ENCODE peak calls at places on chromosomes 11 and 22, in six cellular contexts. One of them, this sample, is unnamed.

GRCh38 chr22:49983148-49984042 is 22.8 kb downstream of the PIM3 start:
- DNase-seq in astrocyte of the spinal cord: no peak
- DNase-seq in neural crest cell: no peak
- DNase-seq in epithelial cell of esophagus: no peak
- DNase-seq in psoas muscle: peak; percentile 61
- DNase-seq in foreskin fibroblast: no peak
- DNase-seq in this sample: no peak

GRCh38 chr22:21044931-21045584 is 688 bp upstream of the LRRC74B start:
- DNase-seq in astrocyte of the spinal cord: peak; percentile 87
- DNase-seq in neural crest cell: no peak
- DNase-seq in epithelial cell of esophagus: no peak
- DNase-seq in psoas muscle: peak; percentile 86
- DNase-seq in foreskin fibroblast: peak; percentile 37
- DNase-seq in this sample: peak; percentile 31

GRCh38 chr11:127926721-127927120 is 660.6 kb downstream of the ETS1 start:
- DNase-seq in astrocyte of the spinal cord: no peak
- DNase-seq in neural crest cell: no peak
- DNase-seq in epithelial cell of esophagus: no peak
- DNase-seq in psoas muscle: no peak
- DNase-seq in foreskin fibroblast: no peak
- DNase-seq in this sample: no peak

GRCh38 chr22:49115186-49115585 is 712.5 kb downstream of the BRD1 start:
- DNase-seq in astrocyte of the spinal cord: no peak
- DNase-seq in neural crest cell: no peak
- DNase-seq in epithelial cell of esophagus: no peak
- DNase-seq in psoas muscle: no peak
- DNase-seq in foreskin fibroblast: no peak
- DNase-seq in this sample: no peak

GRCh38 chr22:42920101-42920820 is 63.2 kb upstream of the ARFGAP3 start:
- DNase-seq in astrocyte of the spinal cord: no peak
- DNase-seq in neural crest cell: no peak
- DNase-seq in epithelial cell of esophagus: peak; percentile 55
- DNase-seq in psoas muscle: no peak
- DNase-seq in foreskin fibroblast: no peak
- DNase-seq in this sample: no peak

GRCh38 chr11:104968856-104969776 is 742 bp upstream of the CASP4 start:
- DNase-seq in astrocyte of the spinal cord: no peak
- DNase-seq in neural crest cell: no peak
- DNase-seq in epithelial cell of esophagus: no peak
- DNase-seq in psoas muscle: peak; percentile 55
- DNase-seq in foreskin fibroblast: no peak
- DNase-seq in this sample: no peak

GRCh38 chr22:28883917-28884753 is 763 bp downstream of the ZNRF3 start:
- DNase-seq in astrocyte of the spinal cord: no peak
- DNase-seq in neural crest cell: peak; percentile 31
- DNase-seq in epithelial cell of esophagus: peak; percentile 64
- DNase-seq in psoas muscle: peak; percentile 74
- DNase-seq in foreskin fibroblast: peak; percentile 44
- DNase-seq in this sample: no peak

GRCh38 chr11:12274056-12274455 is 103.3 kb upstream of the PARVA start:
- DNase-seq in astrocyte of the spinal cord: no peak
- DNase-seq in neural crest cell: no peak
- DNase-seq in epithelial cell of esophagus: no peak
- DNase-seq in psoas muscle: no peak
- DNase-seq in foreskin fibroblast: no peak
- DNase-seq in this sample: no peak

GRCh38 chr11:45180158-45180887 is 33.9 kb downstream of the PRDM11 start:
- DNase-seq in astrocyte of the spinal cord: no peak
- DNase-seq in neural crest cell: peak; percentile 36
- DNase-seq in epithelial cell of esophagus: peak; percentile 69
- DNase-seq in psoas muscle: peak; percentile 86
- DNase-seq in foreskin fibroblast: peak; percentile 22
- DNase-seq in this sample: no peak

GRCh38 chr22:44741929-44742328 is 10.4 kb upstream of the ARHGAP8 start:
- DNase-seq in astrocyte of the spinal cord: no peak
- DNase-seq in neural crest cell: no peak
- DNase-seq in epithelial cell of esophagus: no peak
- DNase-seq in psoas muscle: no peak
- DNase-seq in foreskin fibroblast: no peak
- DNase-seq in this sample: no peak

GRCh38 chr11:86091566-86091965 is 22.7 kb upstream of the PICALM start:
- DNase-seq in astrocyte of the spinal cord: peak; percentile 73
- DNase-seq in neural crest cell: no peak
- DNase-seq in epithelial cell of esophagus: peak; percentile 73
- DNase-seq in psoas muscle: no peak
- DNase-seq in foreskin fibroblast: peak; percentile 41
- DNase-seq in this sample: peak; percentile 59

GRCh38 chr11:78274739-78275138 is 86.0 kb downstream of the USP35 start:
- DNase-seq in astrocyte of the spinal cord: no peak
- DNase-seq in neural crest cell: no peak
- DNase-seq in epithelial cell of esophagus: no peak
- DNase-seq in psoas muscle: no peak
- DNase-seq in foreskin fibroblast: no peak
- DNase-seq in this sample: no peak

GRCh38 chr11:132402056-132402684 is 1031.8 kb downstream of the NTM start:
- DNase-seq in astrocyte of the spinal cord: peak; percentile 62
- DNase-seq in neural crest cell: peak; percentile 40
- DNase-seq in epithelial cell of esophagus: peak; percentile 41
- DNase-seq in psoas muscle: no peak
- DNase-seq in foreskin fibroblast: peak; percentile 26
- DNase-seq in this sample: peak; percentile 20

GRCh38 chr11:96187779-96188624 is 155.0 kb downstream of the MAML2 start:
- DNase-seq in astrocyte of the spinal cord: peak; percentile 92
- DNase-seq in neural crest cell: no peak
- DNase-seq in epithelial cell of esophagus: peak; percentile 90
- DNase-seq in psoas muscle: no peak
- DNase-seq in foreskin fibroblast: peak; percentile 86
- DNase-seq in this sample: peak; percentile 70

GRCh38 chr11:123159146-123159857 is 35.7 kb downstream of the CLMP start:
- DNase-seq in astrocyte of the spinal cord: no peak
- DNase-seq in neural crest cell: no peak
- DNase-seq in epithelial cell of esophagus: peak; percentile 92
- DNase-seq in psoas muscle: no peak
- DNase-seq in foreskin fibroblast: no peak
- DNase-seq in this sample: no peak

GRCh38 chr11:14370496-14370895 is 11.5 kb upstream of the RRAS2 start:
- DNase-seq in astrocyte of the spinal cord: no peak
- DNase-seq in neural crest cell: no peak
- DNase-seq in epithelial cell of esophagus: no peak
- DNase-seq in psoas muscle: no peak
- DNase-seq in foreskin fibroblast: no peak
- DNase-seq in this sample: no peak

GRCh38 chr22:30212363-30212995 is 34.1 kb downstream of the LIF start:
- DNase-seq in astrocyte of the spinal cord: peak; percentile 94
- DNase-seq in neural crest cell: no peak
- DNase-seq in epithelial cell of esophagus: peak; percentile 96
- DNase-seq in psoas muscle: peak; percentile 66
- DNase-seq in foreskin fibroblast: peak; percentile 98
- DNase-seq in this sample: peak; percentile 95

GRCh38 chr11:8809605-8810272 is 101.2 kb upstream of the AKIP1 start:
- DNase-seq in astrocyte of the spinal cord: no peak
- DNase-seq in neural crest cell: no peak
- DNase-seq in epithelial cell of esophagus: no peak
- DNase-seq in psoas muscle: no peak
- DNase-seq in foreskin fibroblast: no peak
- DNase-seq in this sample: no peak

GRCh38 chr22:49637255-49637760 is 190.4 kb downstream of the BRD1 start:
- DNase-seq in astrocyte of the spinal cord: no peak
- DNase-seq in neural crest cell: no peak
- DNase-seq in epithelial cell of esophagus: no peak
- DNase-seq in psoas muscle: no peak
- DNase-seq in foreskin fibroblast: no peak
- DNase-seq in this sample: no peak

GRCh38 chr22:21031545-21032036 is 770 bp downstream of the SLC7A4 start:
- DNase-seq in astrocyte of the spinal cord: no peak
- DNase-seq in neural crest cell: no peak
- DNase-seq in epithelial cell of esophagus: no peak
- DNase-seq in psoas muscle: no peak
- DNase-seq in foreskin fibroblast: no peak
- DNase-seq in this sample: no peak

GRCh38 chr11:118232659-118233058 is 7.8 kb upstream of the JAML start:
- DNase-seq in astrocyte of the spinal cord: no peak
- DNase-seq in neural crest cell: no peak
- DNase-seq in epithelial cell of esophagus: peak; percentile 77
- DNase-seq in psoas muscle: no peak
- DNase-seq in foreskin fibroblast: no peak
- DNase-seq in this sample: no peak

GRCh38 chr11:102495161-102496042 is 35.1 kb downstream of the MMP7 start:
- DNase-seq in astrocyte of the spinal cord: peak; percentile 86
- DNase-seq in neural crest cell: peak; percentile 49
- DNase-seq in epithelial cell of esophagus: peak; percentile 88
- DNase-seq in psoas muscle: no peak
- DNase-seq in foreskin fibroblast: peak; percentile 66
- DNase-seq in this sample: peak; percentile 86

GRCh38 chr11:12276831-12277475 is 100.4 kb upstream of the PARVA start:
- DNase-seq in astrocyte of the spinal cord: no peak
- DNase-seq in neural crest cell: no peak
- DNase-seq in epithelial cell of esophagus: no peak
- DNase-seq in psoas muscle: no peak
- DNase-seq in foreskin fibroblast: no peak
- DNase-seq in this sample: no peak

GRCh38 chr11:71421392-71421950 is 26.7 kb downstream of the DHCR7 start:
- DNase-seq in astrocyte of the spinal cord: no peak
- DNase-seq in neural crest cell: no peak
- DNase-seq in epithelial cell of esophagus: no peak
- DNase-seq in psoas muscle: no peak
- DNase-seq in foreskin fibroblast: no peak
- DNase-seq in this sample: no peak

GRCh38 chr22:46467006-46467405 is 70.4 kb downstream of the CELSR1 start:
- DNase-seq in astrocyte of the spinal cord: no peak
- DNase-seq in neural crest cell: no peak
- DNase-seq in epithelial cell of esophagus: no peak
- DNase-seq in psoas muscle: no peak
- DNase-seq in foreskin fibroblast: no peak
- DNase-seq in this sample: no peak

GRCh38 chr11:71356280-71356876 is 91.8 kb downstream of the DHCR7 start:
- DNase-seq in astrocyte of the spinal cord: no peak
- DNase-seq in neural crest cell: no peak
- DNase-seq in epithelial cell of esophagus: no peak
- DNase-seq in psoas muscle: no peak
- DNase-seq in foreskin fibroblast: no peak
- DNase-seq in this sample: no peak

GRCh38 chr11:79174045-79175008 is 266.5 kb downstream of the TENM4 start:
- DNase-seq in astrocyte of the spinal cord: peak; percentile 26
- DNase-seq in neural crest cell: no peak
- DNase-seq in epithelial cell of esophagus: peak; percentile 68
- DNase-seq in psoas muscle: no peak
- DNase-seq in foreskin fibroblast: no peak
- DNase-seq in this sample: no peak

GRCh38 chr11:105046898-105047579 is 1.9 kb upstream of the CARD16 start:
- DNase-seq in astrocyte of the spinal cord: peak; percentile 98
- DNase-seq in neural crest cell: no peak
- DNase-seq in epithelial cell of esophagus: peak; percentile 87
- DNase-seq in psoas muscle: no peak
- DNase-seq in foreskin fibroblast: peak; percentile 98
- DNase-seq in this sample: peak; percentile 98

GRCh38 chr11:72561856-72562255 is 112.4 kb downstream of the PDE2A start:
- DNase-seq in astrocyte of the spinal cord: no peak
- DNase-seq in neural crest cell: no peak
- DNase-seq in epithelial cell of esophagus: peak; percentile 39
- DNase-seq in psoas muscle: no peak
- DNase-seq in foreskin fibroblast: no peak
- DNase-seq in this sample: no peak

GRCh38 chr22:50047346-50047745 is 10.8 kb downstream of the TTLL8 start:
- DNase-seq in astrocyte of the spinal cord: no peak
- DNase-seq in neural crest cell: no peak
- DNase-seq in epithelial cell of esophagus: no peak
- DNase-seq in psoas muscle: no peak
- DNase-seq in foreskin fibroblast: no peak
- DNase-seq in this sample: no peak

GRCh38 chr11:17753153-17753552 is 18.6 kb downstream of the KCNC1 start:
- DNase-seq in astrocyte of the spinal cord: no peak
- DNase-seq in neural crest cell: no peak
- DNase-seq in epithelial cell of esophagus: no peak
- DNase-seq in psoas muscle: peak; percentile 80
- DNase-seq in foreskin fibroblast: no peak
- DNase-seq in this sample: no peak

GRCh38 chr11:48020092-48020755 is 39.9 kb downstream of the PTPRJ start:
- DNase-seq in astrocyte of the spinal cord: no peak
- DNase-seq in neural crest cell: no peak
- DNase-seq in epithelial cell of esophagus: peak; percentile 58
- DNase-seq in psoas muscle: no peak
- DNase-seq in foreskin fibroblast: no peak
- DNase-seq in this sample: no peak
- TF ChIP-seq CTCF in astrocyte of the spinal cord: no peak
- TF ChIP-seq CTCF in neural crest cell: no peak
- TF ChIP-seq CTCF in epithelial cell of esophagus: no peak
- TF ChIP-seq CTCF in psoas muscle: no peak
- TF ChIP-seq CTCF in foreskin fibroblast: no peak
- TF ChIP-seq CTCF in this sample: no peak

DNA sequence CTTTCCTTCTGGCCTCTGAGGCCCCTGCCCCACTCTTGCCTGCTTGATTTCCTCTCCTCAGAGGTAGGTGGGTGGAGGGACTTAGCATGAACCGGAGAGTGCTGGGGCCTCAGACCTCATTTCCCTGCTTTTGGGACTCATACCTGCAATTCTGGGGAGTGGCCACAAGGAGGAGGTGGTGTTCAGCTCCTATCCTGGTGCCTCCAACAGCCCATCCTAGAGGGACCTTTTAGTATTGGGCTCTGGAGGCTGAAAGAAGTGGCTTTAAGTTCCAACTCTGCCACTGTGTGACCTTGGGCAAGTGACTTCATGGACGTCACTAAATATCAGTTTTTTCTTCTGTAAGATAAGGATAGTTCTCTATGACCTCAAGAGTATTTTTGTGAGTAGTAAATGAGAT is 98.6 kb downstream of the KIAA1671 start:
- DNase-seq in astrocyte of the spinal cord: no peak
- DNase-seq in neural crest cell: no peak
- DNase-seq in epithelial cell of esophagus: no peak
- DNase-seq in psoas muscle: no peak
- DNase-seq in foreskin fibroblast: no peak
- DNase-seq in this sample: no peak
- TF ChIP-seq CTCF in astrocyte of the spinal cord: peak; percentile 55
- TF ChIP-seq CTCF in neural crest cell: peak; percentile 59
- TF ChIP-seq CTCF in epithelial cell of esophagus: peak; percentile 51
- TF ChIP-seq CTCF in psoas muscle: peak; percentile 10
- TF ChIP-seq CTCF in foreskin fibroblast: peak; percentile 27
- TF ChIP-seq CTCF in this sample: peak; percentile 35

GRCh38 chr11:4839851-4840549 is 9.0 kb downstream of the OR51S1 start:
- DNase-seq in astrocyte of the spinal cord: no peak
- DNase-seq in neural crest cell: no peak
- DNase-seq in epithelial cell of esophagus: no peak
- DNase-seq in psoas muscle: no peak
- DNase-seq in foreskin fibroblast: no peak
- DNase-seq in this sample: no peak
- TF ChIP-seq CTCF in astrocyte of the spinal cord: no peak
- TF ChIP-seq CTCF in neural crest cell: no peak
- TF ChIP-seq CTCF in epithelial cell of esophagus: no peak
- TF ChIP-seq CTCF in psoas muscle: no peak
- TF ChIP-seq CTCF in foreskin fibroblast: no peak
- TF ChIP-seq CTCF in this sample: no peak

DNA sequence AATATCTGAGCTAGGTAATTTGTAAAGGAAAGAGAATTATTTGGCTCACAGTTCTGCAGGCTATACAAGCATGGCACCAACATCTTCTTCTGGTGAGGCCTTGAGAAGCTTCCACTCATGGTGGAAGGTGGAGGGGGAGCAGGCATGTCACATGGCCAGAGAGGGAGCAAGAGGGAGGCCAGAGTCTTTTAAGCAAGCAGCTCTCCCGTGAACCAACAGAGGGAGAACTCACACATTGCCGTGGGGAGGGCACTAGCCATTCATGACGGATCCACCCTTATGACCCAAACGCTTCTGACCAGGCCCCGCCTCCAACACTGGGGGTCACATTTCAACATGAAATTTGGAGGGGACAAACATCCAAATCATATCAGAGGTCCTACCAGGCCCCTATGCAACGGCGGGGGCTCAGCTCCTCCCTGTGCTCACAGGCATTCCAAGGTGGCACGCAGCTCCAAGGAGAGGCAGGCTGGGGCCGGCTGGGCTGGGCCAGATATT is 4.6 kb downstream of the C11orf96 start:
- DNase-seq in astrocyte of the spinal cord: no peak
- DNase-seq in neural crest cell: no peak
- DNase-seq in epithelial cell of esophagus: peak; percentile 34
- DNase-seq in psoas muscle: no peak
- DNase-seq in foreskin fibroblast: no peak
- DNase-seq in this sample: no peak
- TF ChIP-seq CTCF in astrocyte of the spinal cord: peak; percentile 30
- TF ChIP-seq CTCF in neural crest cell: peak; percentile 29
- TF ChIP-seq CTCF in epithelial cell of esophagus: peak; percentile 34
- TF ChIP-seq CTCF in psoas muscle: peak; percentile 10
- TF ChIP-seq CTCF in foreskin fibroblast: peak; percentile 44
- TF ChIP-seq CTCF in this sample: peak; percentile 39

This sample was measured in astrocyte of the cerebellum.